ENCODE peak calls at places on chromosomes 2 and 18, in six cellular contexts. O is esophagus squamous epithelium, G is neural progenitor cell, M is right lobe of liver, C is heart left ventricle, I is GM23338. T is an unnamed sample.

GRCh38 chr2:241907171-241907570 is 37.6 kb downstream of the RTP5 start:
- DNase-seq in O (no peak), G (no peak), M (no peak), C (no peak), I (no peak), T (no peak)

GRCh38 chr2:209431701-209432100 is 7.9 kb downstream of the MAP2 start:
- DNase-seq in O (no peak), G (no peak), M (no peak), C (no peak), I (no peak), T (no peak)

GRCh38 chr2:49037197-49037596 is 117.1 kb downstream of the FSHR start:
- DNase-seq in O (no peak), G (no peak), M (no peak), C (no peak), I (no peak), T (no peak)

GRCh38 chr2:191488135-191488534 is 189.8 kb upstream of the NABP1 start:
- DNase-seq in O (no peak), G (no peak), M (no peak), C (no peak), I (no peak), T (peak; percentile 74)

GRCh38 chr2:171272039-171272438 is 111.3 kb upstream of the TLK1 start:
- DNase-seq in O (no peak), G (no peak), M (peak; percentile 25), C (no peak), I (no peak), T (peak; percentile 87)

GRCh38 chr2:217127744-217128143 is 267.9 kb upstream of the TNP1 start:
- DNase-seq in O (no peak), G (no peak), M (no peak), C (no peak), I (no peak), T (no peak)

GRCh38 chr2:72793798-72794447 is 31.9 kb downstream of the EXOC6B start:
- DNase-seq in O (no peak), G (no peak), M (no peak), C (no peak), I (no peak), T (no peak)

GRCh38 chr2:10954856-10955818 is 43.4 kb downstream of the KCNF1 start:
- DNase-seq in O (no peak), G (no peak), M (no peak), C (no peak), I (no peak), T (no peak)

GRCh38 chr2:147524912-147525311 is 319.9 kb upstream of the ACVR2A start:
- DNase-seq in O (no peak), G (no peak), M (no peak), C (no peak), I (no peak), T (no peak)

GRCh38 chr2:85996591-85996990 is 107.8 kb upstream of the ST3GAL5 start:
- DNase-seq in O (no peak), G (peak; percentile 38), M (no peak), C (peak; percentile 48), I (no peak), T (no peak)

GRCh38 chr2:233013027-233013461 is at the start of gene NGEF:
- DNase-seq in O (no peak), G (no peak), M (peak; percentile 89), C (no peak), I (no peak), T (no peak)

GRCh38 chr18:63339920-63340484 is 20.4 kb upstream of the BCL2 start:
- DNase-seq in O (no peak), G (peak; percentile 86), M (no peak), C (no peak), I (peak; percentile 96), T (no peak)

GRCh38 chr2:56687169-56687568 is 503.4 kb downstream of the CCDC85A start:
- DNase-seq in O (no peak), G (no peak), M (no peak), C (no peak), I (no peak), T (no peak)

GRCh38 chr2:188787002-188787660 is 187.0 kb upstream of the COL3A1 start:
- DNase-seq in O (no peak), G (no peak), M (no peak), C (no peak), I (no peak), T (no peak)

GRCh38 chr18:9175115-9175514 is 38.5 kb downstream of the ANKRD12 start:
- DNase-seq in O (no peak), G (no peak), M (no peak), C (no peak), I (no peak), T (no peak)

GRCh38 chr2:45643543-45644542 is 7.6 kb upstream of the PRKCE start:
- DNase-seq in O (no peak), G (peak; percentile 88), M (peak; percentile 78), C (peak; percentile 76), I (peak; percentile 80), T (no peak)

GRCh38 chr2:134070281-134070731 is 183.6 kb upstream of the MGAT5 start:
- DNase-seq in O (no peak), G (no peak), M (no peak), C (no peak), I (no peak), T (no peak)

GRCh38 chr2:121969766-121970639 is 214.6 kb downstream of the TSN start:
- DNase-seq in O (no peak), G (no peak), M (no peak), C (no peak), I (no peak), T (no peak)

GRCh38 chr2:105081006-105081701 is 43.3 kb downstream of the MRPS9 start:
- DNase-seq in O (no peak), G (peak; percentile 69), M (no peak), C (peak; percentile 23), I (peak; percentile 83), T (no peak)

GRCh38 chr2:20609349-20609994 is 41.4 kb downstream of the HS1BP3 start:
- DNase-seq in O (no peak), G (no peak), M (peak; percentile 21), C (no peak), I (no peak), T (peak; percentile 19)

GRCh38 chr2:20612835-20613341 is 38.0 kb downstream of the HS1BP3 start:
- DNase-seq in O (no peak), G (no peak), M (no peak), C (no peak), I (no peak), T (no peak)

GRCh38 chr2:20609995-20610357 is 40.9 kb downstream of the HS1BP3 start:
- DNase-seq in O (no peak), G (no peak), M (no peak), C (no peak), I (no peak), T (peak; percentile 17)

GRCh38 chr2:20611844-20612356 is 39.0 kb downstream of the HS1BP3 start:
- DNase-seq in O (no peak), G (no peak), M (no peak), C (no peak), I (no peak), T (no peak)

GRCh38 chr2:20611077-20611843 is 39.6 kb downstream of the HS1BP3 start:
- DNase-seq in O (no peak), G (no peak), M (peak; percentile 78), C (peak; percentile 86), I (peak; percentile 48), T (peak; percentile 34)
- H3K4me1 ChIP-seq in O (peaks cover 82% of the 10 kb centered on the region), G (peaks cover 25% of the 10 kb centered on the region), M (peaks cover 37% of the 10 kb centered on the region), C (peaks cover 76% of the 10 kb centered on the region), I (peaks cover 8% of the 10 kb centered on the region), T (peaks cover 9% of the 10 kb centered on the region)

DNA sequence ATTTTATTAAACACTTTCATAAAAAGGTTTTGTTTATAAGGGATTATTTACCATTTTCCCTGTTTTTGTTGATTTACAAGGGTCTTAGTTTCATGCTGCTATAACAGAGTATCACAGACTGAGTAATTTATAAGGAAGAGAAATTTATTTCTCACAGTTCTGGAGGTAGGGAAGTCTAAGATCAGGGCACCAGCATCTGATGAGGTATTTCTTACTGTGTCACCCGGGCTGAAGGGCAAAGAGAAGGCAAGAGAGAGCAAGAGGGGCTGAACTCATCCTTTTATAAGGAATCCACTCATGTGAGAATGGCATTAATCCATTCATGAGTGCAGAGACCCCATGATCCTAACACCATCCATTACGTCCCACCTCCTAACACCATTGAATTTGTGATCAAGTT is 160.0 kb upstream of the SLC39A10 start:
- DNase-seq in O (no peak), G (no peak), M (no peak), C (no peak), I (no peak), T (no peak)
- TF ChIP-seq CTCF in O (no peak), G (no peak), M (no peak), C (no peak), I (no peak), T (no peak)

GRCh38 chr18:59902993-59903610 is 3.3 kb downstream of the PMAIP1 start:
- DNase-seq in O (no peak), G (no peak), M (no peak), C (no peak), I (no peak), T (no peak)

GRCh38 chr18:59899298-59900221 is at the start of gene PMAIP1:
- DNase-seq in O (peak; percentile 18), G (peak; percentile 93), M (peak; percentile 88), C (peak; percentile 79), I (peak; percentile 93), T (peak; percentile 92)

GRCh38 chr18:59900222-59901128 is 679 bp downstream of the PMAIP1 start:
- DNase-seq in O (no peak), G (peak; percentile 70), M (no peak), C (no peak), I (peak; percentile 85), T (no peak)

GRCh38 chr18:59904051-59904601 is 4.3 kb downstream of the PMAIP1 start:
- DNase-seq in O (no peak), G (no peak), M (no peak), C (no peak), I (no peak), T (no peak)

DNA sequence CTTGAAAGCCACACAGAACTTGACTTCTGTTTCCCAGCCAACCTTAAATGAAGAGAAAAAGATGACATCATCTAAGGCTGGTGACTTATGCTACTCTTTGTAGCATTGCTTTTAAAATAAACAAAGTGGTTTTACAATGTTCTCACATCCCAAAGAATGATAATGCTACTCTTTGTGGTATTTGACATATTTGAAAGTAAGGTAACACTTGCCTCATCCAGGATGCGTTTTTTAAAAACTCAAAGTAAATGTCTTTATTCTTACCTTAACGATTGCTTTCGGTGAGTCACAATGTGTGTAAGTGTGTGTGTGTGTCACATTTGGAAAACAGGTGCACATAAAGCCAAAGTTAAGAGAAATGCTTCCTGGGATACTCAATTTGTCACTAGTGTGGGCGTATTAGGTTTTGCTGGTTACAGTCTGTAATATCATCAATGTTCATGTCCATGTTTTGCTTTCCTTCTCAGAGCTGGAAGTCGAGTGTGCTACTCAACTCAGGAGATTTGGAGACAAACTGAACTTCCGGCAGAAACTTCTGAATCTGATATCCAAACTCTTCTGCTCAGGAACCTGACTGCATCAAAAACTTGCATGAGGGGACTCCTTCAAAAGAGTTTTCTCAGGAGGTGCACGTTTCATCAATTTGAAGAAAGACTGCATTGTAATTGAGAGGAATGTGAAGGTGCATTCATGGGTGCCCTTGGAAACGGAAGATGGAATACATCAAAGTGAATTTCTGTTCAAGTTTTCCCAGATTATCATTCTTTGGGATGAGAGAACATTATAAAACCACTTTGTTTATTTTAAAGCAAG is 2.6 kb downstream of the PMAIP1 start:
- DNase-seq in O (no peak), G (no peak), M (no peak), C (no peak), I (no peak), T (no peak)
- H3K4me3 ChIP-seq in O (peak overlapping the region; percentile 70), G (no peak overlapping the region), M (no peak overlapping the region), C (no peak overlapping the region), I (peak overlapping the region; percentile 77), T (peak overlapping the region; percentile 64)

DNA sequence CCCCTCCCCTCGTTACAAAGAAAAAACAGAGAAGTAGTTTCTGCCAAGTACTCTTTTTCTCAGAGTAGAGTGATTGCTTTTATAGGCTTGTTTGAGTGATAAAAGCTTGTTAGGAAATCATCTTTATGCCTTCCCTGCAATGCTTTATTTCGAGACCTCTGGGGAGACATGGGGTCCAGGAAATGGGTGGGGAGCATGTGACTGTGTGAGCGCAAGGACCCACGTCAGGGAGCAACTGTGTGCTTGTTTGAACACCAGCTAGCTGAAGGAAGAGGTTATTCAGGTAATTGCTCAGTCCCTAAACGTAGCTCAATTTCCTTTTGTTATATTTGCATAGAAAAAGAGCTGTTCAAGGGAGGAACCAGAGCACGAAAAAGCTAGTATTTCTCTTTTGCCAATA is 187.3 kb downstream of the FAM210A start:
- DNase-seq in O (no peak), G (no peak), M (no peak), C (no peak), I (no peak), T (no peak)
- H3K4me1 ChIP-seq in O (peaks cover 33% of the 10 kb centered on the region), G (no peaks in the 10 kb centered on the region), M (peaks cover 52% of the 10 kb centered on the region), C (peaks cover 44% of the 10 kb centered on the region), I (no peaks in the 10 kb centered on the region), T (no peaks in the 10 kb centered on the region)